ENCODE peak calls at places on chromosomes 6 and 20, in seven cellular contexts. Q is testis, T is sigmoid colon, M is colonic mucosa, C is heart right ventricle, I is GM23338, N is body of pancreas. J is an unnamed sample.

GRCh38 chr6:2478200-2478599 is 232.8 kb upstream of the GMDS start:
- DNase-seq in Q (no peak), T (no peak), M (no peak), C (peak; percentile 13), I (no peak), N (no peak), J (peak; percentile 37)

GRCh38 chr6:121881974-121882667 is 446.7 kb downstream of the GJA1 start:
- DNase-seq in Q (no peak), T (no peak), M (no peak), C (no peak), I (no peak), N (no peak), J (no peak)

GRCh38 chr6:166529571-166529970 is 56.9 kb downstream of the RAMACL start:
- DNase-seq in Q (no peak), T (no peak), M (no peak), C (no peak), I (no peak), N (no peak), J (no peak)

GRCh38 chr6:129644567-129645015 is 65.4 kb downstream of the ARHGAP18 start:
- DNase-seq in Q (no peak), T (no peak), M (no peak), C (no peak), I (no peak), N (no peak), J (peak; percentile 82)

GRCh38 chr20:2757969-2758368 is 42.5 kb downstream of the CPXM1 start:
- DNase-seq in Q (no peak), T (no peak), M (no peak), C (no peak), I (no peak), N (no peak), J (no peak)

GRCh38 chr6:47440722-47441121 is 36.9 kb upstream of the CD2AP start:
- DNase-seq in Q (no peak), T (no peak), M (no peak), C (peak; percentile 47), I (no peak), N (peak; percentile 43), J (no peak)

GRCh38 chr6:136178749-136179148 is 71.4 kb downstream of the MTFR2 start:
- DNase-seq in Q (no peak), T (no peak), M (no peak), C (no peak), I (no peak), N (no peak), J (no peak)

GRCh38 chr6:33746036-33746600 is 587 bp downstream of the IP6K3 start:
- DNase-seq in Q (no peak), T (peak; percentile 96), M (no peak), C (peak; percentile 65), I (peak; percentile 42), N (peak; percentile 25), J (peak; percentile 65)

GRCh38 chr20:14721926-14722325 is 384.5 kb upstream of the FLRT3 start:
- DNase-seq in Q (no peak), T (no peak), M (no peak), C (no peak), I (no peak), N (no peak), J (no peak)

GRCh38 chr6:113558966-113559365 is 298.2 kb upstream of the MARCKS start:
- DNase-seq in Q (no peak), T (no peak), M (no peak), C (no peak), I (no peak), N (no peak), J (peak; percentile 58)

GRCh38 chr6:1604991-1605821 is 4.5 kb upstream of the FOXC1 start:
- DNase-seq in Q (no peak), T (no peak), M (no peak), C (no peak), I (peak; percentile 58), N (no peak), J (no peak)

GRCh38 chr20:47201074-47201730 is 155.3 kb downstream of the ZMYND8 start:
- DNase-seq in Q (no peak), T (no peak), M (no peak), C (no peak), I (no peak), N (no peak), J (no peak)

GRCh38 chr6:100085162-100085431 is 91.1 kb upstream of the MCHR2 start:
- DNase-seq in Q (no peak), T (no peak), M (no peak), C (no peak), I (no peak), N (no peak), J (no peak)

GRCh38 chr6:125316621-125317020 is 14.9 kb upstream of the HDDC2 start:
- DNase-seq in Q (peak; percentile 21), T (no peak), M (no peak), C (no peak), I (no peak), N (no peak), J (no peak)

GRCh38 chr20:59176812-59177211 is 13.2 kb downstream of the ZNF831 start:
- DNase-seq in Q (no peak), T (no peak), M (peak; percentile 18), C (no peak), I (no peak), N (no peak), J (no peak)

GRCh38 chr6:4660377-4661321 is 115.6 kb upstream of the CDYL start:
- DNase-seq in Q (no peak), T (no peak), M (no peak), C (peak; percentile 16), I (no peak), N (no peak), J (no peak)

GRCh38 chr6:144898052-144898689 is 613.0 kb downstream of the UTRN start:
- DNase-seq in Q (no peak), T (no peak), M (no peak), C (no peak), I (no peak), N (no peak), J (no peak)

GRCh38 chr6:85450578-85450884 is 648 bp downstream of the NT5E start:
- DNase-seq in Q (no peak), T (no peak), M (no peak), C (no peak), I (no peak), N (no peak), J (no peak)

GRCh38 chr20:32158943-32159660 is 48.4 kb downstream of the PLAGL2 start:
- DNase-seq in Q (no peak), T (peak; percentile 28), M (no peak), C (no peak), I (no peak), N (no peak), J (no peak)

GRCh38 chr6:136114661-136115060 is 135.4 kb downstream of the MTFR2 start:
- DNase-seq in Q (no peak), T (no peak), M (no peak), C (no peak), I (no peak), N (no peak), J (no peak)

GRCh38 chr20:47213960-47214359 is 142.5 kb downstream of the ZMYND8 start:
- DNase-seq in Q (no peak), T (no peak), M (no peak), C (no peak), I (no peak), N (no peak), J (no peak)

GRCh38 chr20:1367479-1367878 is 25.4 kb downstream of the FKBP1A start:
- DNase-seq in Q (no peak), T (no peak), M (no peak), C (no peak), I (no peak), N (no peak), J (no peak)
- TF ChIP-seq CTCF in Q (no peak), T (no peak), M (no peak), C (no peak), I (no peak), N (no peak), J (no peak)

DNA sequence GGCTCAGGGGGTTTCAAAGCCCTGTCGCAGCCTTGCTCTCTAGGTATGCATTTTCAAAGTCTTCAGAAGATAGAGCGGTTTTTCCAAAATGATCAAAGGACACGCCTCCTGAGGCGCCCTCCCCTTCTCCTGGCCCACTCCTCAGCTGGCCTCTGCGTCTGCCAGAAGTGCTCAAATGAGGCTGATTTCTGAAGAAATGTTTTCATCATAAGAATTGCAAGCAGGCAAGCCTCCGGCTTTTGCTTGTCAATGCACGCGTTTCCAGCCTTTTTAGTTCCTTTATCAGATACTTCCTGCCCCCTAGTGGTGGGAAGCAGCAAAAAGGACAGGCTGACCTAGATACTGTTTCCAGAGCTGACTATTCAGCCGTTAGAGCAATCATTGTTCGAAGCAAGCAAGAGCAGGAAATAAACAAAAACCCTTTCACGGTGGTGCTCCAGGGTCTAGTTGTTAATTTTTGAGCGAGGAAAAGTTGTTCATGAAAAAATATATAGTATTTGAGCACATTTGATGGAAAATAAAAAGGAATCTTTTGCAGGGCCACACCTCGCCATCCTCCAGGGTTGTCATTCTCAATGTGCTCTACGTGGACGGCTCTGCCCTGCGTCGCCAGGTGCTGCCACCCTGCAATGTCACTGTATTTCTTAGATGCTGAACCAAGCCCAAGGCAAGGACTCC is 93.4 kb upstream of the ASF1A start:
- DNase-seq in Q (peak; percentile 96), T (peak; percentile 81), M (peak; percentile 87), C (peak; percentile 88), I (peak; percentile 97), N (peak; percentile 90), J (peak; percentile 90)
- H3K4me3 ChIP-seq in Q (no peak overlapping the region), T (no peak overlapping the region), M (no peak overlapping the region), C (no peak overlapping the region), I (peak overlapping the region; percentile 14), N (no peak overlapping the region), J (no peak overlapping the region)

DNA sequence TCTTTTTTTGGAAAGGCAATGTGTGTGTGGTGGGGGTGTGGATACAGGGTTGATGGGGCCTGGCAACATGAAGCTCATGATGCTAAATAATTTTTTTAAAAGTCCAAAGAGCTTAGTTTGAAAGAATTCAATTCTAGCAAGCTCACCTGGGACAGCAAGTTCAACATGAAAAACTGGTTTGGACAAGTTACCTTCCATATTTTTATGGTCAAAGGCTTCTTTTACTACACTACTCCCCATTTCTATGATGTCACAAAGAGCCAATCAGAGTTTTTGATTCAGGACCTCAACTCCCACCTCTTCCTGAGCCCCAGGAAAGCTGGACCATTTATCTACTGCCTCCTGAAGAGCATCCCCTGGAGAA is 66.1 kb upstream of the CTNNBL1 start:
- DNase-seq in Q (no peak), T (no peak), M (no peak), C (no peak), I (no peak), N (no peak), J (no peak)
- H3K27me3 ChIP-seq in Q (no peaks in the 10 kb centered on the region), T (no peaks in the 10 kb centered on the region), M (no peaks in the 10 kb centered on the region), C (peaks cover 25% of the 10 kb centered on the region), I (no peaks in the 10 kb centered on the region), N (no peaks in the 10 kb centered on the region), J (no peaks in the 10 kb centered on the region)

DNA sequence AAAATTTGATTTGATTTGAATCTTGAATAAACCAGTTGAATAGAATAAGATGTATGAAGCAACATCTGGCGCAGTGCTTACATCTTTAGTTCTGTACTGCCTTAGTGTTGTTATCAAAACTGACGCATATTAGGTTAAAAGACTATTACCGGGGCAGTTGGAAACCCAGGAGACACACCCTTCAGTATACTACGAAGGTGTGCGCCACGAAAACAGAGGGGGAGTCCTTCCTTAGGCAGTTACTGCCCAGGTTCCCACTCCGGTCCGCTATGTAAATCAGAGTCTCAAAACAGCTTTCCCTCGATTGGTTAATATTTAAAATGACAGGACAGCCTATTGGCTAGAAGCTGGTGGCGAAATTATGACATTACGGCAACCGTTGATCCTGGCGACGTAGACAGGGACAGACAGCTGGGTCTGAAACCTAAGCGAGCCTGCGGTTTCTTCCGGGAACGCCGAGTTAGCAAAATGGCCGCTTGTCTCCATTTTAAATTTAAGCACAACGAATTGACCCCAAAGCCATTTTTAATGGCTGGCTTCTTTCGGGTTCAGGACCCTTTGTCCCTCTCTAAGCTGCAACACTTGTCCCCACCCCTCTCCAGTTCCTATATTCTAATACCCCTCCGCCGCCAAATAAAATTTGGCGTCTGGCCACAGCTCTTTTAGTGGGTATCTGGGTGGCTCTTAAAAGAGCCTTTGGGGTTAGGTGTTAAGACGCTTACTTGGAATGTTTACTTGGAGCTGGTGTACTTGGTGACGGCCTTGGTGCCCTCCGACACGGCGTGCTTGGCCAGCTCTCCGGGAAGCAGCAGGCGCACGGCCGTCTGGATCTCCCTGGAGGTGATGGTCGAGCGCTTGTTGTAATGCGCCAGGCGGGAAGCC is 35.8 kb downstream of the HFE start:
- DNase-seq in Q (peak; percentile 98), T (peak; percentile 98), M (peak; percentile 97), C (peak; percentile 99), I (peak; percentile 99), N (peak; percentile 98), J (peak; percentile 95)
- TF ChIP-seq CTCF in Q (peak; percentile 13), T (no peak), M (no peak), C (no peak), I (no peak), N (no peak), J (no peak)

J was measured in cardiac muscle cell.